ENCODE peak calls at places on chromosomes 13 and 19, in eight cellular contexts. E is thoracic aorta; Y is AG20443; U is activated T-helper 1 cell treated with anti-CD3 and anti-CD28 coated beads, Interleukin-2, amount 50 U/mL, for 16 hours; C is hypothalamus; V is GF-D8; D is posterior vena cava; I is ureter. B is an unnamed sample.

GRCh38 chr13:50910483-50910805 is 853 bp downstream of the RNASEH2B start:
- DNase-seq in C (no peak), E (no peak), U (no peak), I (no peak), D (no peak), Y (peak; percentile 63), V (peak; percentile 55), B (no peak)

GRCh38 chr13:105804561-105805190 is 730.8 kb downstream of the EFNB2 start:
- DNase-seq in V (no peak), U (no peak), E (no peak), D (no peak), Y (peak; percentile 34), I (no peak), C (no peak), B (no peak)

GRCh38 chr13:39144391-39144790 is 106.1 kb downstream of the NHLRC3 start:
- DNase-seq in V (no peak), E (no peak), U (no peak), Y (no peak), D (no peak), I (no peak), C (no peak), B (no peak)

GRCh38 chr19:43455321-43456113 is 9.9 kb downstream of the LYPD3 start:
- DNase-seq in E (no peak), V (no peak), I (no peak), C (no peak), U (no peak), D (no peak), Y (no peak), B (no peak)

GRCh38 chr13:110850840-110851239 is 64.0 kb downstream of the ANKRD10 start:
- DNase-seq in D (no peak), E (no peak), U (no peak), I (no peak), Y (no peak), V (no peak), C (no peak), B (no peak)

GRCh38 chr13:34419025-34419424 is 523.0 kb upstream of the NBEA start:
- DNase-seq in C (no peak), I (no peak), E (no peak), D (no peak), U (no peak), Y (no peak), V (no peak), B (no peak)

GRCh38 chr19:13865578-13866462 is 11.1 kb upstream of the NANOS3 start:
- DNase-seq in E (no peak), C (peak; percentile 42), D (no peak), U (no peak), Y (peak; percentile 58), I (no peak), V (peak; percentile 27), B (no peak)

GRCh38 chr13:104641309-104641708 is 1575.1 kb upstream of the SLC10A2 start:
- DNase-seq in Y (no peak), I (no peak), E (no peak), C (no peak), U (no peak), D (no peak), V (no peak), B (no peak)

GRCh38 chr13:49494645-49495044 is 1.1 kb upstream of the PHF11 start:
- DNase-seq in C (no peak), V (peak; percentile 14), U (no peak), Y (no peak), I (no peak), E (no peak), D (no peak), B (no peak)

GRCh38 chr19:13885826-13886365 is 9.0 kb downstream of the NANOS3 start:
- DNase-seq in U (no peak), Y (no peak), C (no peak), I (no peak), V (no peak), E (no peak), D (no peak), B (no peak)

GRCh38 chr19:47742636-47743035 is 2.7 kb upstream of the NOP53 start:
- DNase-seq in U (no peak), D (no peak), C (no peak), E (no peak), V (no peak), Y (no peak), I (no peak), B (no peak)

GRCh38 chr13:34897220-34897619 is 44.9 kb upstream of the NBEA start:
- DNase-seq in D (no peak), I (no peak), Y (peak; percentile 10), C (no peak), E (no peak), U (no peak), V (no peak), B (no peak)

GRCh38 chr19:4534836-4535658 is at the start of gene PLIN5:
- DNase-seq in V (no peak), C (peak; percentile 65), E (no peak), D (no peak), Y (peak; percentile 78), I (peak; percentile 85), U (peak; percentile 11), B (peak; percentile 98)

GRCh38 chr13:43587376-43587775 is 199.4 kb downstream of the ENOX1 start:
- DNase-seq in Y (no peak), I (no peak), E (no peak), D (no peak), V (no peak), C (no peak), U (no peak), B (no peak)

GRCh38 chr19:4295972-4296771 is 6.0 kb downstream of the TMIGD2 start:
- DNase-seq in V (no peak), E (no peak), D (no peak), I (no peak), C (peak; percentile 72), Y (no peak), U (no peak), B (peak; percentile 18)

GRCh38 chr19:6720369-6721112 is at the start of gene C3:
- DNase-seq in V (peak; percentile 11), C (peak; percentile 19), E (no peak), Y (peak; percentile 88), D (peak; percentile 87), I (peak; percentile 74), U (no peak), B (peak; percentile 88)

GRCh38 chr13:35995136-35995535 is 136.0 kb downstream of the DCLK1 start:
- DNase-seq in D (no peak), U (no peak), Y (no peak), C (no peak), I (no peak), V (no peak), E (no peak), B (no peak)

GRCh38 chr13:97938701-97939475 is 14.6 kb upstream of the IPO5 start:
- DNase-seq in U (no peak), V (no peak), C (no peak), Y (no peak), D (no peak), I (no peak), E (no peak), B (no peak)

GRCh38 chr13:113835461-113836274 is 28.2 kb downstream of the GAS6 start:
- DNase-seq in Y (peak; percentile 62), V (no peak), E (no peak), I (no peak), C (no peak), U (no peak), D (no peak), B (no peak)

GRCh38 chr19:50718255-50719118 is 1.1 kb downstream of the SHANK1 start:
- DNase-seq in I (no peak), E (no peak), Y (peak; percentile 59), C (no peak), U (no peak), D (no peak), V (no peak), B (no peak)

GRCh38 chr13:77532983-77533382 is 2.5 kb upstream of the SCEL start:
- DNase-seq in Y (no peak), D (no peak), V (no peak), I (no peak), E (no peak), C (no peak), U (no peak), B (no peak)

GRCh38 chr19:6215701-6216235 is 64.0 kb downstream of the MLLT1 start:
- DNase-seq in I (no peak), E (no peak), V (no peak), C (no peak), Y (no peak), D (no peak), U (no peak), B (no peak)

GRCh38 chr19:52785506-52785905 is 1.1 kb downstream of the ZNF600 start:
- DNase-seq in D (no peak), U (no peak), V (no peak), I (no peak), Y (no peak), C (no peak), E (no peak), B (no peak)

GRCh38 chr13:24097064-24097463 is 63.5 kb upstream of the SPATA13 start:
- DNase-seq in E (no peak), D (no peak), Y (peak; percentile 25), I (no peak), U (no peak), C (no peak), V (no peak), B (no peak)

GRCh38 chr13:37138169-37138568 is 32.7 kb upstream of the CSNK1A1L start:
- DNase-seq in C (no peak), I (no peak), V (no peak), D (no peak), U (no peak), Y (no peak), E (no peak), B (no peak)

GRCh38 chr19:15475611-15476010 is 3.7 kb downstream of the PGLYRP2 start:
- DNase-seq in I (no peak), D (no peak), Y (no peak), V (no peak), U (no peak), E (no peak), C (no peak), B (no peak)

GRCh38 chr19:57245959-57246358 is 5.5 kb downstream of the ZNF805 start:
- DNase-seq in Y (no peak), V (no peak), D (no peak), C (no peak), E (no peak), I (peak; percentile 4), U (no peak), B (no peak)

GRCh38 chr13:35979378-35979911 is 151.7 kb downstream of the DCLK1 start:
- DNase-seq in I (peak; percentile 54), Y (peak; percentile 87), C (peak; percentile 29), U (no peak), E (peak; percentile 76), V (no peak), D (peak; percentile 91), B (peak; percentile 50)

GRCh38 chr19:3034845-3035541 is 5.9 kb upstream of the TLE2 start:
- DNase-seq in E (no peak), Y (peak; percentile 42), V (no peak), C (no peak), I (peak; percentile 76), D (no peak), U (no peak), B (peak; percentile 50)